ENCODE peak calls at places on chromosomes 11 and 22, in five cellular contexts. D, H, B, U and I are unnamed samples. For H3K4me1, the result is how much of the 10 kb centered on the place peaks cover.

GRCh38 chr11:1483445-1483961 is 3.1 kb downstream of the MOB2 start:
- DNase-seq in D (peak), H (no peak), B (no peak), U (no peak), I (no peak)

GRCh38 chr11:94602430-94603372 is 35.5 kb downstream of the PIWIL4 start:
- DNase-seq in D (peak), H (no peak), B (peak), U (peak), I (no peak)

GRCh38 chr11:57779275-57779674 is 17.7 kb downstream of the CTNND1 start:
- DNase-seq in D (no peak), H (no peak), B (no peak), U (peak), I (no peak)

GRCh38 chr22:36236338-36237319 is 2.7 kb downstream of the APOL2 start:
- DNase-seq in D (no peak), H (no peak), B (no peak), U (no peak), I (no peak)

GRCh38 chr22:26394787-26395186 is 34.3 kb upstream of the ASPHD2 start:
- DNase-seq in D (no peak), H (no peak), B (no peak), U (no peak), I (no peak)

GRCh38 chr11:43268161-43268560 is 43.6 kb upstream of the API5 start:
- DNase-seq in D (no peak), H (no peak), B (no peak), U (no peak), I (no peak)

GRCh38 chr11:44167047-44167446 is 71.6 kb downstream of the EXT2 start:
- DNase-seq in D (no peak), H (no peak), B (no peak), U (no peak), I (no peak)

GRCh38 chr22:17369553-17370035 is 334 bp downstream of the CECR2 start:
- DNase-seq in D (no peak), H (no peak), B (peak), U (no peak), I (no peak)

GRCh38 chr11:70067591-70068341 is 10.4 kb upstream of the ANO1 start:
- DNase-seq in D (peak), H (no peak), B (no peak), U (no peak), I (no peak)

GRCh38 chr22:19644314-19645223 is 69.7 kb upstream of the SEPTIN5 start:
- DNase-seq in D (peak), H (no peak), B (peak), U (no peak), I (no peak)

GRCh38 chr11:104997288-104997687 is 25.7 kb downstream of the CASP5 start:
- DNase-seq in D (no peak), H (no peak), B (peak), U (no peak), I (no peak)

GRCh38 chr11:2138075-2138435 is 1.1 kb downstream of the IGF2 start:
- DNase-seq in D (no peak), H (no peak), B (no peak), U (no peak), I (no peak)

GRCh38 chr11:84857746-84858145 is 769.4 kb downstream of the DLG2 start:
- DNase-seq in D (no peak), H (no peak), B (no peak), U (no peak), I (no peak)

GRCh38 chr11:93329936-93330445 is 551 bp upstream of the DEUP1 start:
- DNase-seq in D (no peak), H (no peak), B (peak), U (no peak), I (no peak)

GRCh38 chr11:6345356-6345755 is 25.1 kb upstream of the CAVIN3 start:
- DNase-seq in D (no peak), H (no peak), B (peak), U (no peak), I (no peak)

GRCh38 chr11:10751581-10751940 is 515 bp downstream of the CTR9 start:
- DNase-seq in D (no peak), H (no peak), B (no peak), U (no peak), I (no peak)

GRCh38 chr22:22094514-22094913 is 111.9 kb upstream of the TOP3B start:
- DNase-seq in D (no peak), H (no peak), B (no peak), U (no peak), I (no peak)

GRCh38 chr22:37990862-37991261 is 6.5 kb upstream of the SOX10 start:
- DNase-seq in D (no peak), H (no peak), B (no peak), U (no peak), I (no peak)

GRCh38 chr11:40292636-40293585 is 1166.5 kb downstream of the LRRC4C start:
- DNase-seq in D (peak), H (no peak), B (peak), U (no peak), I (no peak)

GRCh38 chr11:108596701-108597100 is 3.1 kb upstream of the EXPH5 start:
- DNase-seq in D (no peak), H (no peak), B (no peak), U (no peak), I (no peak)

GRCh38 chr11:34936945-34937344 is 20.5 kb downstream of the PDHX start:
- DNase-seq in D (no peak), H (no peak), B (no peak), U (no peak), I (peak)

GRCh38 chr11:70944636-70945035 is 307.7 kb downstream of the SHANK2 start:
- DNase-seq in D (no peak), H (no peak), B (no peak), U (no peak), I (no peak)

GRCh38 chr11:8760896-8761295 is 78.3 kb downstream of the RPL27A start:
- DNase-seq in D (peak), H (no peak), B (peak), U (no peak), I (no peak)

GRCh38 chr11:125429807-125430678 is 66.0 kb downstream of the FEZ1 start:
- DNase-seq in D (no peak), H (no peak), B (no peak), U (no peak), I (no peak)

GRCh38 chr11:125431481-125431880 is 64.6 kb downstream of the FEZ1 start:
- DNase-seq in D (no peak), H (no peak), B (no peak), U (no peak), I (no peak)

GRCh38 chr11:125431009-125431408 is 65.1 kb downstream of the FEZ1 start:
- DNase-seq in D (no peak), H (no peak), B (no peak), U (no peak), I (no peak)

GRCh38 chr11:125428486-125429173 is 67.4 kb downstream of the FEZ1 start:
- DNase-seq in D (no peak), H (no peak), B (no peak), U (no peak), I (no peak)

GRCh38 chr11:125429174-125429707 is 66.8 kb downstream of the FEZ1 start:
- DNase-seq in D (no peak), H (no peak), B (peak), U (peak), I (peak)
- H3K4me1 ChIP-seq in D (under half), H (under half), B (under half), U (under half), I (under half)

GRCh38 chr11:65573391-65574146 is 1.2 kb downstream of the FAM89B start:
- DNase-seq in D (peak), H (no peak), B (no peak), U (no peak), I (no peak)
- H3K4me1 ChIP-seq in D (half or more), H (half or more), B (half or more), U (half or more), I (half or more)

GRCh38 chr11:394034-394857 is at the start of gene PKP3:
- DNase-seq in D (no peak), H (no peak), B (peak), U (no peak), I (no peak)

GRCh38 chr11:392102-392777 is 1.8 kb upstream of the PKP3 start:
- DNase-seq in D (no peak), H (no peak), B (no peak), U (no peak), I (no peak)

GRCh38 chr11:393219-394033 is 583 bp upstream of the PKP3 start:
- DNase-seq in D (no peak), H (no peak), B (peak), U (no peak), I (no peak)

GRCh38 chr11:390175-390574 is 3.8 kb upstream of the PKP3 start:
- DNase-seq in D (no peak), H (no peak), B (no peak), U (no peak), I (no peak)

GRCh38 chr11:391117-392017 is 2.6 kb upstream of the PKP3 start:
- DNase-seq in D (no peak), H (no peak), B (no peak), U (no peak), I (no peak)
- H3K4me1 ChIP-seq in D (under half), H (under half), B (under half), U (under half), I (under half)

GRCh38 chr22:50304528-50305392 is 2.7 kb downstream of the PLXNB2 start:
- DNase-seq in D (peak), H (no peak), B (peak), U (no peak), I (no peak)
- H3K4me1 ChIP-seq in D (half or more), H (under half), B (half or more), U (half or more), I (under half)

GRCh38 chr22:46000081-46001027 is 23.4 kb upstream of the WNT7B start:
- DNase-seq in D (peak), H (no peak), B (no peak), U (no peak), I (no peak)

GRCh38 chr22:46001046-46001425 is 24.1 kb upstream of the WNT7B start:
- DNase-seq in D (no peak), H (no peak), B (no peak), U (no peak), I (no peak)

GRCh38 chr22:45997775-45998637 is 21.0 kb upstream of the WNT7B start:
- DNase-seq in D (peak), H (no peak), B (no peak), U (no peak), I (no peak)

GRCh38 chr22:45998638-45999378 is 21.8 kb upstream of the WNT7B start:
- DNase-seq in D (peak), H (no peak), B (no peak), U (no peak), I (no peak)

DNA sequence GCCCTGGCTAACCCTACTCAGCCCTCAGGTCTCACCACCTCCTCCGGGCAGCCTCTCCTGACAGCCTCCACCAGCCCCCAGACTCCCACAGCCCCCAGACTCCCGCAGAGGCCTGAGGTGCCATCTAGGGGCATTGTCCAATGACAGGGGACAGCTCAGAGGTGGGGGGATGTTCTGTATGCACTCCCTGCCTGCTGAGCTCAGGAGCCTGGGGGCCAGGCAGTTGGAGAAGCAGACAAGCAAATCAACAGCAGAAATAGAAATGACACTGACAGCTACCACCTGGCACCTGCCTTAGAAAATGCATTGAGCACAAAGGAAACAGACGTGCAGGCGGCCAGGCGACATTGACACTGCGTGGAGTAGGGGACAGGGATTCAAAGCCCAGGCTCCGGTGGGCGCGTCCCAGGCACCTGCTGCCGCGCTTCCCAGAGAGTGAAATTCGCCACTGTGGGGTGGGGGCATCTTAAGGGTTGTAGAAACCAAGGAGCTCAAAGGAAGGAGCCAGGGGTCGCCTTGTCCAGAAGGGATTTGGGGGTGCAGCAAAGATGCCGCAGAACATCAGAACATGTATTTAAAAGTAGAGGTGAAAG is 22.5 kb upstream of the WNT7B start:
- DNase-seq in D (peak), H (no peak), B (no peak), U (no peak), I (no peak)
- H3K4me1 ChIP-seq in D (half or more), H (under half), B (under half), U (half or more), I (under half)

GRCh38 chr11:77087723-77088225 is 14.9 kb upstream of the OMP start:
- DNase-seq in D (no peak), H (no peak), B (no peak), U (no peak), I (no peak)
- H3K4me1 ChIP-seq in D (under half), H (under half), B (under half), U (half or more), I (under half)

DNA sequence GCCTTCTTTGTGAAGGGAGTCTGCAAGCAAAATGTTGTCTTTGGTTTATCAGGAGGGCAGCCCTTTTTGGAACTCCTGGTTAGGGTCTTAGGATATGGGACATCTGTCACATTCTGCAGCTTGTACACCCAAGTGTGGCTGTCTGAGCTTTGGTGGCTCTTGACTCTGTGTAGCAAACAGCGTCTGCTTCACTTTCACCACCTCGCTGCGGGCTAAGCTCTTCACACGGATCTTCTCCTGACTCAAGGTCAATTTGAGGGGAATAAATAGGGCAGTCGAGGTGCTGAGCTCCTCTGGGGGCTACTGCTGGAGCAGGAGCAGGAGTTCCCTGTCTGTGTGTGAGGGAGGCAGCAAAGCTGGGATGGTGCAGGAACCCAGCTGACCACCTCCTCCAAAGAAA is 10.6 kb downstream of the MICAL2 start:
- DNase-seq in D (no peak), H (no peak), B (no peak), U (no peak), I (no peak)
- H3K4me1 ChIP-seq in D (half or more), H (under half), B (under half), U (half or more), I (under half)

GRCh38 chr22:40709752-40710413 is 30.6 kb downstream of the MCHR1 start:
- DNase-seq in D (peak), H (no peak), B (peak), U (peak), I (no peak)
- H3K4me1 ChIP-seq in D (under half), H (under half), B (under half), U (under half), I (under half)

GRCh38 chr11:82858133-82858532 is 42.1 kb downstream of the PRCP start:
- DNase-seq in D (no peak), H (no peak), B (no peak), U (no peak), I (no peak)

GRCh38 chr11:82859746-82860145 is 40.5 kb downstream of the PRCP start:
- DNase-seq in D (no peak), H (no peak), B (no peak), U (no peak), I (no peak)

GRCh38 chr11:82858556-82859091 is 41.6 kb downstream of the PRCP start:
- DNase-seq in D (no peak), H (no peak), B (peak), U (no peak), I (no peak)

GRCh38 chr11:82855616-82856015 is 44.6 kb downstream of the PRCP start:
- DNase-seq in D (no peak), H (no peak), B (no peak), U (no peak), I (no peak)

GRCh38 chr11:82857145-82857544 is 43.1 kb downstream of the PRCP start:
- DNase-seq in D (no peak), H (no peak), B (no peak), U (no peak), I (no peak)
- H3K4me1 ChIP-seq in D (under half), H (under half), B (under half), U (under half), I (under half)

DNA sequence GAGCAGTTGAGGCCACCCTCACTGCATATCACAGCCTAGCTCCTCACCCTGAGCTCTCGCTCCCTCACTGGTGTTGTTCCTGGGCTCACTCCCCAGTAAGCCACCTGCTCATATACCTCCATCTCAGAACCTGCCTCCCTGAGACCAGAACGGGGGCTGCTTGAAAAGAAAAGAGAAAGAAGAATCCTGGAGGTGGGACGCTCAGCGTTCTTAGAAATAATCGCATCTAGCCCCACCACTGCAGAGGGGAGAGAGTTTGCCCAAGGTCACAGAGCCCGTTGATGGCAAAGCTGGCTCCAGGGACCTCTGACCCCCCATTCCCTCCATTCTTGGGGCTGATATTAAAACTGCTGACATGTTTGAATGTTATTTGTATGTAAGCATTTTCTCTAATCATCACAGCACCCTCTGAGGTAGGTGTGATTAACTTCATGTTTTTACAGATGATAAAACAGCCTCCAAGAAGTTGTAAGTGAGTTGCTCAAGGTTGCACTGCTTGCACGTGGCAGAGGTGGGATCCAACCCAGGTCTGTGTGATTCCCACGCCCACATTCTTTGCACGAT is 132.6 kb upstream of the TEAD1 start:
- DNase-seq in D (no peak), H (no peak), B (no peak), U (no peak), I (no peak)
- H3K4me1 ChIP-seq in D (under half), H (under half), B (under half), U (under half), I (under half)